ENCODE peak calls at places on chromosome 2, in four cellular contexts. H, G, W and O are unnamed samples.

GRCh38 chr2:98734157-98734556 is 3.2 kb upstream of the MGAT4A start:
- DNase-seq in G (no peak), W (no peak), H (no peak), O (no peak)

GRCh38 chr2:172442072-172442895 is 14.9 kb downstream of the ITGA6 start:
- DNase-seq in W (no peak), H (peak; percentile 69), G (peak; percentile 79), O (no peak)

GRCh38 chr2:30136729-30137444 is 9.9 kb upstream of the YPEL5 start:
- DNase-seq in W (no peak), H (no peak), G (no peak), O (no peak)

GRCh38 chr2:60485550-60485949 is 67.9 kb downstream of the BCL11A start:
- DNase-seq in W (no peak), G (no peak), H (no peak), O (no peak)

GRCh38 chr2:48844418-48845155 is 89.1 kb upstream of the LHCGR start:
- DNase-seq in G (peak; percentile 42), W (no peak), H (no peak), O (no peak)

GRCh38 chr2:178403671-178404379 is 47.1 kb downstream of the PRKRA start:
- DNase-seq in H (no peak), W (no peak), G (no peak), O (no peak)

GRCh38 chr2:239288951-239289481 is 111.8 kb downstream of the HDAC4 start:
- DNase-seq in G (no peak), H (no peak), W (no peak), O (no peak)

GRCh38 chr2:69997296-69998184 is 36.1 kb upstream of the ASPRV1 start:
- DNase-seq in G (peak; percentile 9), H (no peak), W (no peak), O (peak; percentile 7)

GRCh38 chr2:224596289-224596688 is 11.1 kb upstream of the CUL3 start:
- DNase-seq in H (no peak), G (no peak), W (no peak), O (no peak)

GRCh38 chr2:43328157-43328556 is 101.8 kb upstream of the ZFP36L2 start:
- DNase-seq in W (no peak), G (no peak), H (no peak), O (no peak)

GRCh38 chr2:191165190-191165643 is 14.4 kb upstream of the STAT4 start:
- DNase-seq in W (no peak), G (peak; percentile 81), H (no peak), O (no peak)

GRCh38 chr2:240237609-240238151 is 97.2 kb upstream of the OTOS start:
- DNase-seq in W (no peak), G (peak; percentile 72), H (peak; percentile 86), O (peak; percentile 87)

GRCh38 chr2:7289697-7290096 is 372.5 kb downstream of the RNF144A start:
- DNase-seq in H (no peak), G (no peak), W (no peak), O (no peak)

GRCh38 chr2:215542690-215543089 is 106.8 kb upstream of the FN1 start:
- DNase-seq in H (no peak), W (no peak), G (no peak), O (no peak)

GRCh38 chr2:75560768-75561565 is at the start of gene EVA1A:
- DNase-seq in G (peak; percentile 74), H (peak; percentile 89), W (peak; percentile 24), O (peak; percentile 66)

GRCh38 chr2:69181806-69182427 is 168.9 kb downstream of the ANTXR1 start:
- DNase-seq in H (no peak), W (no peak), G (no peak), O (no peak)

GRCh38 chr2:56382466-56382865 is 198.7 kb downstream of the CCDC85A start:
- DNase-seq in G (no peak), W (no peak), H (no peak), O (no peak)

GRCh38 chr2:31319391-31320175 is 85.6 kb downstream of the EHD3 start:
- DNase-seq in G (peak; percentile 29), W (no peak), H (no peak), O (peak; percentile 41)

GRCh38 chr2:198664349-198664748 is 793.4 kb downstream of the SATB2 start:
- DNase-seq in H (no peak), G (no peak), W (no peak), O (no peak)

GRCh38 chr2:100321181-100321880 is 970 bp downstream of the LONRF2 start:
- DNase-seq in H (peak; percentile 65), G (peak; percentile 42), W (peak; percentile 25), O (peak; percentile 42)

GRCh38 chr2:217695033-217695520 is 307.7 kb downstream of the TNS1 start:
- DNase-seq in W (no peak), G (peak; percentile 82), H (no peak), O (no peak)

GRCh38 chr2:161141033-161141432 is 19.2 kb upstream of the TANK start:
- DNase-seq in H (no peak), W (no peak), G (no peak), O (no peak)

GRCh38 chr2:96685592-96686459 is 43.3 kb downstream of the FER1L5 start:
- DNase-seq in G (peak; percentile 39), W (peak; percentile 30), H (no peak), O (no peak)

GRCh38 chr2:45483997-45484396 is 127.1 kb downstream of the SRBD1 start:
- DNase-seq in W (no peak), G (no peak), H (no peak), O (no peak)
- TF ChIP-seq CTCF in W (no peak), G (peak; percentile 33), H (no peak), O (no peak)

GRCh38 chr2:135043345-135043744 is 3.9 kb downstream of the MAP3K19 start:
- DNase-seq in H (no peak), W (no peak), G (no peak), O (peak; percentile 30)
- TF ChIP-seq CTCF in H (no peak), W (peak; percentile 44), G (peak; percentile 47), O (no peak)

GRCh38 chr2:183458450-183458849 is 334.2 kb downstream of the NUP35 start:
- DNase-seq in W (no peak), H (no peak), G (no peak), O (no peak)
- TF ChIP-seq CTCF in W (no peak), H (no peak), G (no peak), O (no peak)

GRCh38 chr2:25042321-25043240 is 705 bp downstream of the EFR3B start:
- DNase-seq in H (peak; percentile 20), W (peak; percentile 33), G (peak; percentile 23), O (peak; percentile 27)

GRCh38 chr2:25041928-25042320 is at the start of gene EFR3B:
- DNase-seq in G (peak; percentile 93), W (peak; percentile 97), H (peak; percentile 97), O (peak; percentile 97)

GRCh38 chr2:25043241-25043867 is 1.5 kb downstream of the EFR3B start:
- DNase-seq in G (peak; percentile 54), W (no peak), H (no peak), O (no peak)

GRCh38 chr2:25039126-25039525 is 2.8 kb upstream of the EFR3B start:
- DNase-seq in W (no peak), G (no peak), H (no peak), O (no peak)

GRCh38 chr2:25041307-25041927 is 459 bp upstream of the EFR3B start:
- DNase-seq in W (peak; percentile 47), H (peak; percentile 58), G (peak; percentile 36), O (peak; percentile 49)
- TF ChIP-seq CTCF in W (peak; percentile 51), H (no peak), G (peak; percentile 19), O (no peak)

GRCh38 chr2:230983566-230983965 is 12.4 kb upstream of the SPATA3 start:
- DNase-seq in W (no peak), H (no peak), G (no peak), O (no peak)
- TF ChIP-seq CTCF in W (no peak), H (no peak), G (no peak), O (no peak)

GRCh38 chr2:126769118-126769517 is 113.2 kb downstream of the GYPC start:
- DNase-seq in W (no peak), H (no peak), G (no peak), O (no peak)
- TF ChIP-seq CTCF in W (no peak), H (no peak), G (no peak), O (no peak)

GRCh38 chr2:85888020-85888744 is 608 bp downstream of the ST3GAL5 start:
- DNase-seq in W (no peak), H (peak; percentile 48), G (peak; percentile 32), O (peak; percentile 51)

GRCh38 chr2:85888745-85889647 is at the start of gene ST3GAL5:
- DNase-seq in H (peak; percentile 89), G (peak; percentile 93), W (peak; percentile 94), O (peak; percentile 95)

GRCh38 chr2:85886585-85886984 is 2.2 kb downstream of the ST3GAL5 start:
- DNase-seq in G (peak; percentile 88), H (no peak), W (no peak), O (peak; percentile 72)

GRCh38 chr2:85886141-85886540 is 2.6 kb downstream of the ST3GAL5 start:
- DNase-seq in H (no peak), G (no peak), W (no peak), O (no peak)

GRCh38 chr2:85887566-85888019 is 1.2 kb downstream of the ST3GAL5 start:
- DNase-seq in H (peak; percentile 57), G (peak; percentile 47), W (peak; percentile 57), O (peak; percentile 84)
- TF ChIP-seq CTCF in H (no peak), G (peak; percentile 37), W (peak; percentile 53), O (no peak)